ENCODE peak calls at places on chromosomes 11 and 22, in seven cellular contexts. F is IMR-90, O is cardiac muscle cell, Q is upper lobe of left lung, C is GM23338, S is colonic mucosa, P is endothelial cell of umbilical vein. G is an unnamed sample.

GRCh38 chr11:44327730-44328691 is 18.1 kb upstream of the ALX4 start:
- DNase-seq in F (no peak), O (no peak), Q (no peak), C (no peak), S (no peak), P (no peak), G (no peak)

GRCh38 chr22:49971232-49972162 is 10.9 kb downstream of the PIM3 start:
- DNase-seq in F (no peak), O (peak), Q (peak), C (peak), S (peak), P (no peak), G (peak)

GRCh38 chr11:21511835-21512440 is 680.9 kb upstream of the ANO5 start:
- DNase-seq in F (no peak), O (peak), Q (peak), C (peak), S (peak), P (no peak), G (peak)

GRCh38 chr11:17865765-17866428 is 131.3 kb downstream of the KCNC1 start:
- DNase-seq in F (peak), O (no peak), Q (no peak), C (no peak), S (no peak), P (no peak), G (no peak)

GRCh38 chr11:57461841-57462489 is 1.6 kb downstream of the RTN4RL2 start:
- DNase-seq in F (no peak), O (no peak), Q (no peak), C (no peak), S (no peak), P (no peak), G (no peak)

GRCh38 chr11:83836883-83837654 is 550.9 kb upstream of the CCDC90B start:
- DNase-seq in F (peak), O (peak), Q (peak), C (peak), S (peak), P (peak), G (peak)

GRCh38 chr22:43228330-43228729 is 41.4 kb upstream of the TTLL12 start:
- DNase-seq in F (peak), O (peak), Q (no peak), C (peak), S (peak), P (peak), G (peak)

GRCh38 chr11:102225689-102226562 is 91.4 kb upstream of the BIRC3 start:
- DNase-seq in F (peak), O (peak), Q (no peak), C (no peak), S (no peak), P (peak), G (peak)

GRCh38 chr11:68447015-68447801 is 13.3 kb upstream of the PPP6R3 start:
- DNase-seq in F (peak), O (peak), Q (peak), C (peak), S (peak), P (peak), G (peak)

GRCh38 chr11:106399075-106399500 is 321.6 kb downstream of the AASDHPPT start:
- DNase-seq in F (peak), O (peak), Q (no peak), C (no peak), S (no peak), P (no peak), G (peak)

GRCh38 chr22:49099089-49099488 is 728.6 kb downstream of the BRD1 start:
- DNase-seq in F (no peak), O (no peak), Q (no peak), C (no peak), S (no peak), P (no peak), G (no peak)

GRCh38 chr22:31695423-31695822 is 33.4 kb upstream of the PISD start:
- DNase-seq in F (no peak), O (peak), Q (no peak), C (no peak), S (no peak), P (no peak), G (no peak)

GRCh38 chr11:118641463-118642019 is 34.1 kb downstream of the PHLDB1 start:
- DNase-seq in F (no peak), O (no peak), Q (no peak), C (no peak), S (peak), P (no peak), G (no peak)

GRCh38 chr11:111402411-111402810 is 23.3 kb upstream of the POU2AF1 start:
- DNase-seq in F (no peak), O (no peak), Q (no peak), C (no peak), S (no peak), P (no peak), G (no peak)

GRCh38 chr11:20620988-20621387 is 21.6 kb downstream of the SLC6A5 start:
- DNase-seq in F (no peak), O (no peak), Q (no peak), C (no peak), S (no peak), P (no peak), G (no peak)

GRCh38 chr11:44268073-44268806 is 41.7 kb downstream of the ALX4 start:
- DNase-seq in F (no peak), O (peak), Q (no peak), C (no peak), S (no peak), P (no peak), G (no peak)

GRCh38 chr22:38412435-38413084 is 42.4 kb downstream of the KCNJ4 start:
- DNase-seq in F (no peak), O (no peak), Q (peak), C (peak), S (peak), P (no peak), G (no peak)

GRCh38 chr11:130066338-130066737 is 3.4 kb upstream of the APLP2 start:
- DNase-seq in F (no peak), O (no peak), Q (no peak), C (no peak), S (peak), P (no peak), G (no peak)

GRCh38 chr11:130638624-130639023 is 190.2 kb downstream of the ADAMTS15 start:
- DNase-seq in F (no peak), O (no peak), Q (no peak), C (no peak), S (no peak), P (no peak), G (no peak)

GRCh38 chr11:120710354-120711187 is 199.0 kb downstream of the GRIK4 start:
- DNase-seq in F (peak), O (peak), Q (peak), C (peak), S (peak), P (no peak), G (peak)

GRCh38 chr11:113553235-113553634 is 78.0 kb upstream of the DRD2 start:
- DNase-seq in F (peak), O (peak), Q (no peak), C (peak), S (no peak), P (no peak), G (peak)

GRCh38 chr22:50507991-50508884 is at the start of gene NCAPH2:
- DNase-seq in F (peak), O (peak), Q (peak), C (peak), S (peak), P (peak), G (peak)

GRCh38 chr11:37504925-37505324 is 906.9 kb upstream of the RAG2 start:
- DNase-seq in F (peak), O (peak), Q (no peak), C (no peak), S (no peak), P (no peak), G (peak)

GRCh38 chr22:39522567-39523300 is 2.4 kb downstream of the ATF4 start:
- DNase-seq in F (peak), O (peak), Q (no peak), C (no peak), S (peak), P (peak), G (no peak)

GRCh38 chr11:75815345-75815983 is 454 bp downstream of the UVRAG start:
- DNase-seq in F (peak), O (peak), Q (peak), C (peak), S (peak), P (peak), G (peak)

GRCh38 chr11:123478352-123478986 is 48.4 kb downstream of the GRAMD1B start:
- DNase-seq in F (peak), O (peak), Q (peak), C (peak), S (peak), P (peak), G (peak)

GRCh38 chr22:46183733-46184132 is 33.4 kb downstream of the PPARA start:
- DNase-seq in F (no peak), O (no peak), Q (no peak), C (no peak), S (no peak), P (no peak), G (no peak)

GRCh38 chr22:29427176-29427760 is 11.1 kb upstream of the RFPL1 start:
- DNase-seq in F (no peak), O (no peak), Q (no peak), C (no peak), S (no peak), P (no peak), G (no peak)

GRCh38 chr11:110349109-110349996 is 52.9 kb upstream of the RDX start:
- DNase-seq in F (no peak), O (peak), Q (no peak), C (no peak), S (no peak), P (no peak), G (no peak)

GRCh38 chr11:44236261-44236660 is 73.7 kb downstream of the ALX4 start:
- DNase-seq in F (no peak), O (no peak), Q (no peak), C (no peak), S (no peak), P (no peak), G (no peak)

GRCh38 chr22:37105154-37105553 is 4.4 kb downstream of the TMPRSS6 start:
- DNase-seq in F (no peak), O (peak), Q (no peak), C (no peak), S (no peak), P (no peak), G (no peak)

GRCh38 chr11:68127791-68128681 is 6.8 kb upstream of the CHKA start:
- DNase-seq in F (peak), O (peak), Q (peak), C (peak), S (no peak), P (peak), G (no peak)

GRCh38 chr22:23113067-23113846 is 28.5 kb downstream of the RSPH14 start:
- DNase-seq in F (peak), O (peak), Q (no peak), C (no peak), S (no peak), P (no peak), G (no peak)

GRCh38 chr22:27988704-27989103 is 69.6 kb upstream of the PITPNB start:
- DNase-seq in F (no peak), O (no peak), Q (no peak), C (no peak), S (no peak), P (no peak), G (no peak)

GRCh38 chr22:35987994-35988393 is 40.6 kb downstream of the RBFOX2 start:
- DNase-seq in F (no peak), O (no peak), Q (no peak), C (no peak), S (no peak), P (no peak), G (no peak)

GRCh38 chr22:21867528-21868266 is at the start of gene MAPK1:
- DNase-seq in F (peak), O (peak), Q (peak), C (peak), S (peak), P (peak), G (peak)
- TF ChIP-seq CTCF in F (peak), O (no peak), Q (peak), C (peak), S (peak), P (peak), G (peak)

GRCh38 chr22:19844423-19845368 is 10.0 kb downstream of the GNB1L start:
- DNase-seq in F (peak), O (peak), Q (peak), C (no peak), S (peak), P (peak), G (peak)
- H3K27ac ChIP-seq in F (no peak), O (no peak), Q (peak), C (no peak), S (no peak), P (peak), G (no peak)

DNA sequence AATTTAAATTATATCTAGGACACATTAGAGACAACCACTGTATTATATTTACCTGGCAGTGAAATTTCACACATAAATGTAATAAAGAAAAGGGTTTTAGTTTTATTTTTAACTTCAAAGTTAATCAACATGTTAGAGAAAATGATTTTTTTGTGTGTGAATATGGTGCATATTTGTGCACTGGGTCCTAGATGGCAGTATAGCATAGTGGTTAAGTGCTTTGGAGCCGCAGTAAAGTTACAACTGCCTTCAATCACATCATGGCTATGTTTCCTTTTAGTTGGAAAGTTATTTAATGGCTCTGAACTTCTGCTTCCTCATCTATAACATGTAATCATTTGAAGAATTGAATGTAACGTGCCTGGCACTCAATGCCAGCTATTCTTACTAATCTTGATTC is 108.9 kb upstream of the DDI1 start:
- DNase-seq in F (peak), O (peak), Q (no peak), C (peak), S (no peak), P (no peak), G (no peak)
- TF ChIP-seq CTCF in F (peak), O (peak), Q (no peak), C (peak), S (peak), P (no peak), G (peak)

GRCh38 chr11:8766043-8766992 is 83.7 kb downstream of the RPL27A start:
- DNase-seq in F (peak), O (no peak), Q (peak), C (peak), S (no peak), P (no peak), G (peak)
- H3K27ac ChIP-seq in F (peak), O (no peak), Q (peak), C (peak), S (no peak), P (no peak), G (peak)

DNA sequence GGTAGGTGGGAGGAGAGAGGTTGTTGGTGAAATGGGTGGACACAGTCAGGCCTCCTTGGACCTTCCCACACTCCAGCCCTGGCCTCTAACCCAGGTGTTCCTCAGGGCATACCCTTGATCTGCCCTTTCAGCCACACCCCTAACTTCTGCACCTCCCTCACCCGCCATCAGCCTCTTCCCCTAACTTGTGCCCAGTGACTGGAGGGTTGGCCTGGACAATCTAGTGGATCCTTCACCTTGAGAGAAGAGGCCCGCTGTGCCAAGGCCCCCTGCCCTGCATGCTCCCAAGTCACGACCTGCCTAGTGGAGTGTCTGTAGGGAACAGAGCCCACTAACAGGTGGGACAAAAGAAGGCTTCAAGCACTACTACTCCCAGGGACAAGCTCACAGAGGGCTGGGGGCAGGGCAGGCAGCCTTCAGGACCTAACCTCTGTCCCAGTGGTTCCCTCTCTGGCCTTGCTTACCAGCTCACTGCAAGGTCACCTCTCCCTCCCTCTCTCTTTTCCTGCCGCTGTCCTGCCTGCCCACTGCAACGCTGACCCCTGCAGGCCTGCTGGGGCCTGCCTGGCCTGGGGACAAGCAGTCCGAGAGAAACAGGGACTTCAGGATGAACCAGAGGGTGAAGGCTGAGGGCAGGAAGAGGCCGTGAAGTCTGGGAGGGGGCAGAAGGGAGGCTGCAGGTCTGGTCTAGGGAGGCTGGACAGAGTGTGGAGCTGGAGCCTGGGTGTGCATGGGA is 3.3 kb downstream of the SYT7 start:
- DNase-seq in F (no peak), O (no peak), Q (no peak), C (peak), S (no peak), P (no peak), G (no peak)
- TF ChIP-seq CTCF in F (peak), O (peak), Q (no peak), C (peak), S (no peak), P (peak), G (peak)